ENCODE peak calls at places on chromosome 14, in six cellular contexts. A, C, N, W, J and R are unnamed samples. For H3K4me1, the result is how much of the 10 kb centered on the place peaks cover.

GRCh38 chr14:33956640-33957039 is 5.8 kb upstream of the EGLN3 start:
- DNase-seq in J (no peak), W (no peak), A (no peak), N (no peak), C (no peak), R (no peak)

GRCh38 chr14:68816183-68816942 is 23.5 kb upstream of the ZFP36L1 start:
- DNase-seq in J (peak), N (peak), A (peak), W (peak), C (peak), R (peak)

GRCh38 chr14:81710232-81710845 is 176.7 kb upstream of the SEL1L start:
- DNase-seq in J (no peak), N (no peak), A (no peak), W (no peak), C (peak), R (no peak)

GRCh38 chr14:58805605-58806358 is 168.0 kb downstream of the DACT1 start:
- DNase-seq in A (no peak), N (no peak), J (no peak), C (no peak), W (no peak), R (no peak)

GRCh38 chr14:68711551-68712437 is 81.1 kb downstream of the ZFP36L1 start:
- DNase-seq in J (no peak), C (no peak), W (no peak), A (no peak), N (no peak), R (no peak)

GRCh38 chr14:72617391-72618011 is 276.4 kb downstream of the DPF3 start:
- DNase-seq in C (peak), J (no peak), W (no peak), A (no peak), N (no peak), R (no peak)

GRCh38 chr14:97838986-97839385 is 1041.8 kb downstream of the VRK1 start:
- DNase-seq in J (no peak), A (no peak), C (no peak), N (no peak), W (no peak), R (no peak)

GRCh38 chr14:34224221-34224620 is 237.8 kb downstream of the SPTSSA start:
- DNase-seq in N (no peak), J (no peak), C (no peak), W (no peak), A (no peak), R (no peak)

GRCh38 chr14:51139221-51139681 is 44.3 kb upstream of the TRIM9 start:
- DNase-seq in A (no peak), C (peak), J (no peak), W (no peak), N (no peak), R (no peak)

GRCh38 chr14:80428171-80428570 is 216.9 kb upstream of the DIO2 start:
- DNase-seq in C (no peak), W (no peak), A (no peak), J (no peak), N (no peak), R (no peak)

GRCh38 chr14:35414365-35414764 is 9.8 kb upstream of the NFKBIA start:
- DNase-seq in W (no peak), N (no peak), C (no peak), A (peak), J (no peak), R (no peak)

GRCh38 chr14:72527591-72527990 is 366.3 kb downstream of the DPF3 start:
- DNase-seq in W (no peak), A (no peak), J (no peak), C (no peak), N (no peak), R (no peak)

GRCh38 chr14:20435454-20436362 is at the start of gene KLHL33:
- DNase-seq in J (no peak), N (no peak), C (no peak), W (no peak), A (no peak), R (no peak)

GRCh38 chr14:41297961-41298690 is 308.6 kb upstream of the LRFN5 start:
- DNase-seq in A (no peak), C (no peak), W (no peak), J (no peak), N (no peak), R (no peak)

GRCh38 chr14:99029916-99030305 is 242.1 kb downstream of the BCL11B start:
- DNase-seq in A (no peak), C (no peak), N (no peak), W (no peak), J (peak), R (no peak)

GRCh38 chr14:63951429-63951828 is 98.6 kb downstream of the SYNE2 start:
- DNase-seq in J (no peak), N (no peak), A (no peak), C (no peak), W (no peak), R (no peak)

GRCh38 chr14:96349286-96350075 is 13.7 kb downstream of the ATG2B start:
- DNase-seq in C (peak), A (no peak), N (no peak), W (no peak), J (no peak), R (no peak)

GRCh38 chr14:104677506-104678332 is 11.7 kb upstream of the INF2 start:
- DNase-seq in A (peak), C (peak), N (peak), W (peak), J (peak), R (no peak)

GRCh38 chr14:105935384-105935783 is 409.0 kb downstream of the TMEM121 start:
- DNase-seq in C (no peak), J (no peak), A (no peak), N (no peak), W (no peak), R (no peak)

GRCh38 chr14:105883066-105884005 is 357.0 kb downstream of the TMEM121 start:
- DNase-seq in W (peak), A (peak), N (peak), J (peak), C (no peak), R (no peak)

GRCh38 chr14:73223049-73223448 is 14.3 kb upstream of the PAPLN start:
- DNase-seq in J (no peak), C (no peak), W (no peak), A (no peak), N (no peak), R (no peak)

GRCh38 chr14:36661506-36662257 is at the start of gene PAX9:
- DNase-seq in W (peak), J (peak), C (peak), A (peak), N (peak), R (no peak)

GRCh38 chr14:34699873-34700621 is 14.3 kb downstream of the CFL2 start:
- DNase-seq in C (peak), A (no peak), J (no peak), N (no peak), W (no peak), R (no peak)

GRCh38 chr14:68181395-68182326 is 362.1 kb downstream of the RAD51B start:
- DNase-seq in N (no peak), J (no peak), W (no peak), A (no peak), C (peak), R (no peak)

GRCh38 chr14:64387232-64387737 is 868 bp upstream of the MTHFD1 start:
- DNase-seq in N (no peak), C (peak), A (no peak), W (no peak), J (no peak), R (no peak)

GRCh38 chr14:50319293-50319692 is 7.2 kb downstream of the DMAC2L start:
- DNase-seq in C (peak), A (no peak), J (no peak), N (no peak), W (no peak), R (no peak)

GRCh38 chr14:99549684-99550083 is 54.3 kb downstream of the CCDC85C start:
- DNase-seq in N (no peak), C (no peak), J (no peak), W (no peak), A (no peak), R (no peak)

GRCh38 chr14:67940476-67940875 is 120.9 kb downstream of the RAD51B start:
- DNase-seq in A (no peak), N (no peak), C (no peak), J (no peak), W (no peak), R (no peak)

GRCh38 chr14:69612759-69613145 is 1.4 kb downstream of the SUSD6 start:
- DNase-seq in N (no peak), W (no peak), C (peak), J (no peak), A (no peak), R (no peak)

DNA sequence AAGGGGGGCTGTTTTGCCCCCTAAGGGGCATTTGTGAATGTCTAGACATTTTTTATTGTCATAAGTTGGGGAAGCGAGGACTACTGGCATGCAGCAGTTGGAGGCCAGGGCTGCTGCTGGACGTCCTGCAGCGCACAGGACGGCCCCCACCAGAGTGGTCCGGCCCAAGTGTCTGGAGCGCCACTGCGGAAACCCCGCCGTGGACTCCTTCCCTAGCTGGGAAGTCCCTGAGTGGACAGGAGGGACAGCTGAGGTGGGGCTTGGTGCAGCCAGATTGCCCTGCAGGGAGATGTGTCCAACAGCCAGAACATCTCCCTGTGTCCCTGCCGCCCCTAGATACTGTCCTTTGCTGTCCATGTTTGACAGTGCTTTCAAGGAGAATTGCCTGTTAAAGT is 5.5 kb downstream of the CKB start:
- DNase-seq in A (peak), J (peak), W (no peak), C (no peak), N (peak), R (no peak)
- H3K4me1 ChIP-seq in A (under half), J (half or more), W (half or more), C (under half), N (half or more), R (under half)

DNA sequence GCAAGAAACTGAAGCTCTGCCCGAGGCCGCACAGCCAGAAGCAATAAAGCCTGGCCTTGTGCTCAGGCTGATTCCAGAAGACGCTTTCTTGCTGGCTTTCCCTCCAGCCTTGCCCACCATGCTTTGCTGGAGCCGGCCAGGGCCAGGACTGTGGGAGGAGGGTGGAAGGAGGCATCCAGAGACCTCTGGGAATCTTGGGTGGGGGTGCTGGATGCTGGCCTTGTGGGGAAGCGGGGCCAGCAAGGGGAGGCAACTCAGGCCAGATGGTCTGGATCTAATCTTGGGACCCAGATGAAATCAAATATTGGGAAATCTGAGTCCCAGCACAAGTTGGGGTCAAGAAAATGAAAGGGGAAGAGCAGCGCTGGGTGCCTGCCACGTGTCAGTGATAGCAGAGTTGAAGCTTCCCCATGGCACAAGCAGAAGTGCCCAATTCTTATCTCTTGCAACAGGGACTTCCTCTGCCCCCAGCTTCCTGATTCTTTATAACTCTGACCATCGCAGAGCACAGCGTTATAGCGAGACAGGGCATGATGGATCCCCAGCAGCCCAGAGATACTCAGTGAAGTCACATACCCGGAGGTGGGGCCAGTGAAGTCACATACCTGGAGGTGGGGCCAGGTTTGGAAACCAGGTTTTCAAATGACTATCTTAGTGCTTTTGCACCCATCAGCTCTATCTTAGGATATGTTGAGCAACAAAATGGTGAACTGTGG is 6.4 kb upstream of the RABGGTA start:
- DNase-seq in A (no peak), C (no peak), W (no peak), J (no peak), N (peak), R (no peak)
- H3K4me1 ChIP-seq in A (under half), C (under half), W (under half), J (under half), N (half or more), R (under half)

GRCh38 chr14:77303417-77304156 is 17.1 kb downstream of the POMT2 start:
- DNase-seq in N (no peak), J (no peak), C (peak), A (no peak), W (no peak), R (peak)
- H3K4me1 ChIP-seq in N (under half), J (under half), C (under half), A (under half), W (half or more), R (under half)

DNA sequence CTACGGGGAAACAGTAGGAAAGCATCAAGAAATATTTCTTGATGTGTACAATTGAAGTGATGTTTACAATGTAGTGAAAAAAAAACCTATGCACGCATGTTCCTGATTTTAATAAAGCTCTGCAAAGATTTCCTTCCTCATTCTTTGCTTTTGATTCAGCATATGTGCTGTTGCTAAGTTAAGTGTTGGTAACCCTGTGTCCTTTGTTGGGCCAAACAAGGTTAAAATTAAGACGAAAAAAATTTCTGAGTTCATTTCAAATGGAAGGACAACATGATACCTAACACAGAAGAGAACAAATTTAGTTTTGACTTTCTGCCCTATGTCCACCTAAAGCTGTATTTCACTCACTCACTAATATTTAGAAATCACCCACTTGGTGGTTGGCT is 62.8 kb downstream of the PPP2R5C start:
- DNase-seq in J (no peak), W (no peak), A (no peak), N (no peak), C (no peak), R (no peak)
- H3K4me1 ChIP-seq in J (under half), W (half or more), A (under half), N (half or more), C (under half), R (under half)

GRCh38 chr14:94597788-94598187 is 14.4 kb upstream of the SERPINA3 start:
- DNase-seq in A (no peak), J (no peak), W (no peak), C (no peak), N (no peak), R (no peak)
- H3K4me1 ChIP-seq in A (under half), J (under half), W (under half), C (under half), N (under half), R (half or more)

GRCh38 chr14:100666851-100667250 is 59.8 kb upstream of the DLK1 start:
- DNase-seq in N (no peak), W (no peak), J (no peak), A (no peak), C (no peak), R (no peak)

GRCh38 chr14:100668352-100668751 is 58.3 kb upstream of the DLK1 start:
- DNase-seq in C (no peak), W (no peak), J (no peak), N (no peak), A (no peak), R (no peak)

GRCh38 chr14:100669011-100669412 is 57.7 kb upstream of the DLK1 start:
- DNase-seq in C (no peak), W (no peak), A (no peak), J (no peak), N (no peak), R (no peak)

GRCh38 chr14:100666403-100666802 is 60.3 kb upstream of the DLK1 start:
- DNase-seq in C (no peak), J (no peak), N (no peak), W (no peak), A (no peak), R (no peak)

GRCh38 chr14:100667706-100668105 is 59.0 kb upstream of the DLK1 start:
- DNase-seq in W (no peak), C (no peak), J (no peak), A (no peak), N (no peak), R (no peak)
- H3K4me1 ChIP-seq in W (under half), C (under half), J (under half), A (under half), N (under half), R (under half)

GRCh38 chr14:53147893-53148292 is 5.2 kb downstream of the DDHD1 start:
- DNase-seq in J (no peak), N (no peak), W (no peak), A (no peak), C (no peak), R (no peak)
- H3K4me1 ChIP-seq in J (under half), N (under half), W (under half), A (under half), C (under half), R (under half)

GRCh38 chr14:74573421-74574091 is 38.5 kb downstream of the LTBP2 start:
- DNase-seq in A (peak), W (no peak), C (peak), J (no peak), N (peak), R (no peak)

GRCh38 chr14:74575507-74575906 is 36.5 kb downstream of the LTBP2 start:
- DNase-seq in N (peak), C (no peak), A (peak), J (no peak), W (no peak), R (no peak)

GRCh38 chr14:74572829-74573360 is 39.1 kb downstream of the LTBP2 start:
- DNase-seq in N (no peak), W (no peak), A (peak), J (no peak), C (peak), R (no peak)

GRCh38 chr14:74574706-74575105 is 37.3 kb downstream of the LTBP2 start:
- DNase-seq in N (no peak), W (no peak), J (no peak), C (peak), A (peak), R (no peak)

GRCh38 chr14:74574092-74574438 is 38.0 kb downstream of the LTBP2 start:
- DNase-seq in N (peak), A (no peak), W (no peak), J (no peak), C (no peak), R (no peak)
- H3K4me1 ChIP-seq in N (half or more), A (under half), W (half or more), J (half or more), C (half or more), R (half or more)

DNA sequence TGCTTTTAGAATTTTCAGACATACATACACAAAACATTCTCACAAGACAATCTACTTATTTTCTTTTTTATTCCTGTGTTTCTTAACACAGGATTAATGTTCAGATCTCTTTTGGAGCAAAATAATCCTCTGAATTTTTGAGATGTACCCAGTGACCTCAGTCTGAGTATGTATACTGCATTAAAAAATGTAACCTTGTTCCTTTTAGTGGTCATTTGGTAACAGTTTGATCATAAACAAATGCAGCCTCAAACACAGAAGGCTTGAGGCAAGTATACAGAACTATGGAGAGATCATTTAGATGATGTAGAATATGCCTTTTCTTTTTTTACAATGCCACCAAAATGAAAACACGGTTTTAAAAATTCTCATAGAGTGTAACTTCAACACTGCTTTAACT is 9.7 kb downstream of the HIF1A start:
- DNase-seq in A (no peak), C (no peak), J (no peak), W (no peak), N (no peak), R (no peak)
- H3K4me1 ChIP-seq in A (under half), C (under half), J (under half), W (under half), N (under half), R (under half)

GRCh38 chr14:52901357-52901980 is 49.4 kb downstream of the FERMT2 start:
- DNase-seq in J (no peak), C (no peak), A (no peak), W (no peak), N (no peak), R (no peak)

GRCh38 chr14:52902971-52903385 is 47.9 kb downstream of the FERMT2 start:
- DNase-seq in A (no peak), N (no peak), J (no peak), W (no peak), C (peak), R (no peak)

GRCh38 chr14:52907949-52908348 is 42.9 kb downstream of the FERMT2 start:
- DNase-seq in C (no peak), N (no peak), W (no peak), A (no peak), J (no peak), R (no peak)

GRCh38 chr14:52910597-52910996 is 40.3 kb downstream of the FERMT2 start:
- DNase-seq in N (no peak), J (no peak), C (no peak), W (no peak), A (no peak), R (no peak)

DNA sequence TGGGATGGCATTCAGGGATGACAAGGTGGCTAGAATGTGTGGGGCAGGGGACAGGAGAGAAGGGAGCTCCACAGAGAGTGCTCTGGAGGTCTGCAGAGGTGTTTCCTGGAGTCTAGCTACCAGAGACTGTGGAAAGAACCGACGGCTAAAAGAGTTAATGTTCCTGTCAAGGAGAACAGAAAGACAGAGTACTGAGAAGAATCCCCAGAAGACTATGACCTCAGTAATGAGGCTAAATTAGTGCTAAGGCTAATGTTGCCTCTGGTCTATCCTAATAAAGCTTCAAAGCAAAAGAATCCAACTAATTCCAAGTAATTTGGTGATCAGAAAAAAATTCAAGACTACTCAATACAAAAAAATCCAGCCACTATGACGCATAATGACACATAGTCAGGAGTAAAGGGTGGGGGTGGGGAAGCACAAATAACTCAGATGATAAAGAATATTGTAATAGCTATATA is 44.7 kb downstream of the FERMT2 start:
- DNase-seq in C (peak), A (no peak), J (no peak), N (no peak), W (no peak), R (no peak)
- H3K4me1 ChIP-seq in C (under half), A (under half), J (half or more), N (under half), W (half or more), R (under half)